ENCODE peak calls at places on chromosomes 5 and 9, in ten cellular contexts. K is T-helper 17 cell; C is psoas muscle; T is HAP-1; Y is esophagus squamous epithelium; O is stomach; L is kidney; Q is OCI-LY7; H is naive thymus-derived CD4-positive, alpha-beta T cell; G is suprapubic skin. X is an unnamed sample. For H3K9me3, the result is how much of the 10 kb centered on the place peaks cover.

GRCh38 chr5:144876990-144877389 is 706.3 kb downstream of the KCTD16 start:
- DNase-seq in K (no peak), Y (no peak), T (no peak), Q (no peak), C (no peak), G (no peak), L (no peak), O (no peak), H (no peak), X (no peak)

GRCh38 chr9:90795084-90795483 is 6.5 kb upstream of the SYK start:
- DNase-seq in C (no peak), Q (peak), T (no peak), O (no peak), G (no peak), L (no peak), Y (no peak), K (no peak), H (no peak), X (no peak)

GRCh38 chr9:113520109-113520642 is 56.6 kb downstream of the RGS3 start:
- DNase-seq in O (no peak), T (no peak), C (no peak), K (peak), Y (no peak), G (no peak), L (peak), H (no peak), Q (no peak), X (peak)

GRCh38 chr9:4010309-4010708 is 289.6 kb downstream of the GLIS3 start:
- DNase-seq in K (no peak), Y (no peak), O (no peak), Q (no peak), H (no peak), T (no peak), G (no peak), L (no peak), C (no peak), X (no peak)

GRCh38 chr9:72858089-72858912 is 94.6 kb downstream of the ALDH1A1 start:
- DNase-seq in G (no peak), H (no peak), Y (no peak), Q (no peak), L (peak), T (no peak), O (peak), K (no peak), C (no peak), X (peak)

GRCh38 chr5:32613050-32613672 is 27.8 kb downstream of the SUB1 start:
- DNase-seq in L (no peak), T (peak), G (peak), C (peak), Y (peak), H (peak), K (peak), Q (peak), O (peak), X (peak)

GRCh38 chr5:181170996-181171395 is 23.6 kb downstream of the OR2V2 start:
- DNase-seq in K (no peak), O (no peak), G (no peak), L (no peak), T (no peak), Q (no peak), H (no peak), C (no peak), Y (no peak), X (no peak)

GRCh38 chr5:175627739-175628138 is 30.1 kb upstream of the HRH2 start:
- DNase-seq in G (no peak), O (no peak), L (no peak), T (no peak), Q (no peak), Y (no peak), H (no peak), C (no peak), K (no peak), X (no peak)

GRCh38 chr5:164303646-164304225 is 798.3 kb downstream of the MAT2B start:
- DNase-seq in C (no peak), O (no peak), K (no peak), H (no peak), L (no peak), Y (no peak), G (no peak), Q (no peak), T (no peak), X (no peak)

GRCh38 chr5:68319316-68320093 is 103.9 kb downstream of the PIK3R1 start:
- DNase-seq in C (no peak), G (no peak), H (no peak), K (no peak), T (no peak), Q (no peak), L (no peak), O (no peak), Y (no peak), X (no peak)

GRCh38 chr9:7150153-7150890 is 392.5 kb downstream of the KDM4C start:
- DNase-seq in K (no peak), T (no peak), O (no peak), L (no peak), G (no peak), Y (no peak), C (no peak), Q (no peak), H (peak), X (peak)

GRCh38 chr5:77312411-77312810 is 101.9 kb downstream of the PDE8B start:
- DNase-seq in K (no peak), G (no peak), H (no peak), Q (no peak), Y (no peak), C (no peak), O (no peak), L (no peak), T (no peak), X (no peak)

GRCh38 chr5:163105456-163105855 is 331.9 kb upstream of the CCNG1 start:
- DNase-seq in C (no peak), Q (no peak), L (no peak), Y (no peak), T (no peak), H (no peak), O (no peak), K (no peak), G (no peak), X (no peak)

GRCh38 chr5:24167791-24168190 is 477.0 kb downstream of the CDH10 start:
- DNase-seq in Q (no peak), K (no peak), G (no peak), O (no peak), C (no peak), H (no peak), L (no peak), Y (no peak), T (no peak), X (no peak)

GRCh38 chr5:167934561-167934971 is 356.9 kb upstream of the WWC1 start:
- DNase-seq in C (no peak), Q (no peak), H (no peak), K (no peak), Y (no peak), G (no peak), L (no peak), T (no peak), O (no peak), X (peak)

DNA sequence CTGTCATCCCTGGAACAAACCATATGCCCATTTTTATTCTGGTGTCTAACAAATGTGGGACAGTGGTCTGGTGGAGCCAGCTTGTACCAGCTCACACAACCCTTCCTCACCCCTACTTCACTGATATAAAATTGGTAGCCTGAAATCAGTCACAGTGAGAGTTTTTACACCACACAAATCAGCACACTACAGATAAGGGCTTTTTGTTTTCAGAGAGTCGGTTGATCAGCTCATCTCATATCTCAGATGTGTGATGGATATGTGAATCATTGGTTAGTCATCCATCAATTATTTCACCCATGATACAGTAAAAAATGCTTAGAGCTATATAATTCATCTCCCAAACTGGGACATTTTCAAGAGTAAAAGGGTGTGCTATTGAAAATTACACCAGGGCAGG is 529.2 kb downstream of the EBF1 start:
- DNase-seq in L (no peak), C (no peak), G (no peak), O (no peak), K (no peak), H (no peak), Y (no peak), T (no peak), Q (no peak), X (no peak)
- H3K9me3 ChIP-seq in L (under half), C (under half), G (under half), O (under half), K (under half), H (under half), Y (under half), T (under half), Q (under half), X (under half)

GRCh38 chr5:67065697-67066096 is 130.9 kb downstream of the CD180 start:
- DNase-seq in C (no peak), K (no peak), O (no peak), H (no peak), Q (no peak), G (no peak), L (no peak), Y (no peak), T (no peak), X (no peak)

GRCh38 chr5:67063791-67064190 is 132.8 kb downstream of the CD180 start:
- DNase-seq in O (no peak), Q (no peak), L (no peak), H (no peak), K (no peak), T (no peak), C (no peak), Y (no peak), G (no peak), X (no peak)

GRCh38 chr5:67061511-67061910 is 135.1 kb downstream of the CD180 start:
- DNase-seq in H (no peak), Q (no peak), C (no peak), T (no peak), K (no peak), L (no peak), O (no peak), G (no peak), Y (no peak), X (no peak)

GRCh38 chr5:67065237-67065636 is 131.4 kb downstream of the CD180 start:
- DNase-seq in Q (no peak), G (no peak), L (no peak), C (no peak), T (no peak), H (no peak), Y (no peak), O (no peak), K (no peak), X (no peak)

GRCh38 chr5:67063055-67063454 is 133.5 kb downstream of the CD180 start:
- DNase-seq in H (no peak), G (no peak), T (no peak), O (no peak), L (no peak), Y (no peak), K (no peak), Q (no peak), C (no peak), X (no peak)
- H3K9me3 ChIP-seq in H (under half), G (under half), T (under half), O (under half), L (under half), Y (under half), K (under half), Q (under half), C (under half), X (under half)

GRCh38 chr5:2139478-2139877 is 256.8 kb upstream of the IRX4 start:
- DNase-seq in T (no peak), Y (no peak), G (no peak), L (no peak), O (no peak), Q (no peak), H (no peak), K (no peak), C (no peak), X (no peak)
- H3K9me3 ChIP-seq in T (under half), Y (under half), G (under half), L (under half), O (under half), Q (under half), H (under half), K (under half), C (under half), X (under half)

DNA sequence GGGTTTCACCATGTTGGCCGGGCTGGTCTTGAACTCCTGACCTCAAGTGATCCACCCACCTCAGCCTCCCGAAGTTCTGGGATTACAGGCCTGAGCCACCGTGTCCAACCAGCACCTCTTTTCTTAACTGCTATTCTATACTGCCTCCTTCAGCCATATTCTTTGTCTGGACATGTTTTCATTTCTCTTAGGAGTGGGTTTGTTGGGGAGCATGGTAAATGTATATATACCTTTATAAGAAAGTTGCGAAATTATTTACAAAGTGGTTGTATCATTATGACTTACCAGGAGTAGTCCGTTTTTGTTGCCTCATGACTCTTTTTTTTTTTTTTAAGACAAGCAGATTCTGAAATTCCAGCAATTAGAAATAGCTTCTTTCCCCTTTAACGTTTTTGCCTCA is 38.7 kb downstream of the CDC42SE2 start:
- DNase-seq in Y (no peak), C (no peak), Q (no peak), O (no peak), H (no peak), G (no peak), L (no peak), T (no peak), K (no peak), X (no peak)
- H3K9me3 ChIP-seq in Y (under half), C (under half), Q (under half), O (under half), H (under half), G (under half), L (under half), T (under half), K (under half), X (under half)

DNA sequence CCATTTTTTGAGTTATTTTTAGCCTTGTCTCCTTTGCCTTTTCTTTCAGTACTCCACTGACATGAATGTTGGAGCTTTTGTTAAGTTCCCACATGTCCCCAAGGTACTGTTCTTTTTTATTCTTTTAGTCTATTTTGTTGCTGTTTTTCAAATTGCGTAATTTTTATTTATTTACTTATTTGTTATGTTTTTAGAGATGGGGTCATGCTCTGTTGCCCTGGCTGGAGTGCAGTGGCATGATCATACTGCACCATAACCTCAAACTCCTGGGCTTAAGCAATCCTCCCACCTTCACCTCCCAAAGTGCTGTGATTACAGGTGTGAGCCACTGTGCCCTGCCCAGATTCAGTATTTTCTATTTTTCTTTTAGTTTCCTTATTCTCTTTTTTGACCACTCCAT is 5.4 kb upstream of the PCDHA1 start:
- DNase-seq in K (no peak), O (no peak), C (no peak), T (no peak), L (no peak), Y (no peak), H (no peak), G (no peak), Q (no peak), X (no peak)
- H3K9me3 ChIP-seq in K (under half), O (half or more), C (under half), T (under half), L (under half), Y (half or more), H (under half), G (under half), Q (under half), X (under half)

GRCh38 chr5:75471193-75471592 is 40.2 kb downstream of the CERT1 start:
- DNase-seq in K (no peak), C (no peak), Y (no peak), H (no peak), G (no peak), L (no peak), O (no peak), Q (no peak), T (no peak), X (no peak)

GRCh38 chr5:75466317-75466716 is 45.1 kb downstream of the CERT1 start:
- DNase-seq in T (no peak), O (no peak), G (no peak), C (no peak), Y (no peak), Q (no peak), K (no peak), H (peak), L (no peak), X (no peak)

GRCh38 chr5:75465480-75465879 is 45.9 kb downstream of the CERT1 start:
- DNase-seq in O (no peak), T (no peak), L (no peak), H (no peak), Y (no peak), C (no peak), G (no peak), K (no peak), Q (no peak), X (no peak)

GRCh38 chr5:75468593-75468992 is 42.8 kb downstream of the CERT1 start:
- DNase-seq in K (no peak), T (no peak), C (no peak), H (no peak), L (no peak), O (no peak), G (no peak), Q (no peak), Y (no peak), X (no peak)

GRCh38 chr5:75469017-75469416 is 42.4 kb downstream of the CERT1 start:
- DNase-seq in O (no peak), Y (no peak), C (no peak), L (no peak), Q (no peak), G (no peak), T (no peak), H (no peak), K (no peak), X (no peak)
- H3K9me3 ChIP-seq in O (under half), Y (under half), C (under half), L (under half), Q (under half), G (under half), T (under half), H (under half), K (under half), X (under half)

X was measured in transverse colon.